ENCODE peak calls at places on chromosomes 2 and 18, in six cellular contexts. V, A, K, F, C and S are unnamed samples.
A peak's percentile ranks its signal among the peaks of the same experiment; 100 is the strongest.

GRCh38 chr2:202096736-202097135 is 23.7 kb downstream of the KIAA2012 start:
- DNase-seq in K (no peak), A (peak; percentile 36), C (peak; percentile 75), F (no peak), V (no peak), S (no peak)

GRCh38 chr2:147141930-147142329 is 702.9 kb upstream of the ACVR2A start:
- DNase-seq in C (peak; percentile 19), K (no peak), F (no peak), V (no peak), A (no peak), S (no peak)

GRCh38 chr18:13726972-13727331 is 479 bp downstream of the RNMT start:
- DNase-seq in F (peak; percentile 44), A (no peak), C (peak; percentile 75), V (no peak), K (no peak), S (no peak)

GRCh38 chr2:12716250-12717190 is at the start of gene TRIB2:
- DNase-seq in C (peak; percentile 91), F (peak; percentile 94), A (peak; percentile 62), K (peak; percentile 87), V (no peak), S (no peak)

GRCh38 chr2:179952658-179953057 is 54.4 kb downstream of the CWC22 start:
- DNase-seq in A (no peak), C (no peak), V (no peak), K (no peak), F (no peak), S (no peak)

GRCh38 chr18:44729631-44730101 is 49.0 kb downstream of the SETBP1 start:
- DNase-seq in V (no peak), C (no peak), A (peak; percentile 63), K (no peak), F (peak; percentile 35), S (no peak)

GRCh38 chr2:232075080-232075479 is 113.6 kb downstream of the DIS3L2 start:
- DNase-seq in K (no peak), C (no peak), F (no peak), V (no peak), A (peak; percentile 45), S (no peak)

GRCh38 chr2:70728128-70728527 is 39.9 kb downstream of the ADD2 start:
- DNase-seq in C (no peak), A (no peak), V (no peak), F (no peak), K (no peak), S (no peak)

GRCh38 chr2:185990861-185991525 is 252.4 kb downstream of the FSIP2 start:
- DNase-seq in K (no peak), C (no peak), A (no peak), V (no peak), F (no peak), S (no peak)